ENCODE peak calls at places on chromosomes 2 and 18, in four cellular contexts. C, M, X and Y are unnamed samples.

GRCh38 chr2:232891621-232892071 is 21.6 kb downstream of the SNORC start:
- DNase-seq in C (no peak), M (no peak), X (no peak), Y (no peak)

GRCh38 chr2:131154071-131154531 is 49.0 kb downstream of the PLEKHB2 start:
- DNase-seq in C (peak), M (peak), X (peak), Y (peak)

GRCh38 chr2:64595397-64596160 is 58.1 kb downstream of the SERTAD2 start:
- DNase-seq in C (no peak), M (peak), X (no peak), Y (no peak)

GRCh38 chr2:11746807-11747459 is 501 bp downstream of the LPIN1 start:
- DNase-seq in C (peak), M (peak), X (no peak), Y (no peak)

GRCh38 chr2:191878576-191879298 is 31.8 kb upstream of the CAVIN2 start:
- DNase-seq in C (no peak), M (no peak), X (no peak), Y (no peak)

GRCh38 chr2:207505728-207506127 is 24.0 kb upstream of the CREB1 start:
- DNase-seq in C (no peak), M (no peak), X (no peak), Y (no peak)

GRCh38 chr18:76488190-76488589 is 6.9 kb downstream of the ZNF516 start:
- DNase-seq in C (no peak), M (no peak), X (no peak), Y (no peak)

GRCh38 chr2:9538000-9538507 is 17.6 kb downstream of the ADAM17 start:
- DNase-seq in C (no peak), M (no peak), X (no peak), Y (no peak)

GRCh38 chr2:191617589-191617988 is 60.3 kb upstream of the NABP1 start:
- DNase-seq in C (no peak), M (no peak), X (peak), Y (no peak)

GRCh38 chr2:26946841-26947784 is 23.3 kb upstream of the MAPRE3 start:
- DNase-seq in C (no peak), M (peak), X (no peak), Y (peak)

GRCh38 chr18:55997156-55997561 is 409.2 kb upstream of the TCF4 start:
- DNase-seq in C (no peak), M (no peak), X (no peak), Y (no peak)

GRCh38 chr2:26298638-26299393 is 47.1 kb upstream of the SELENOI start:
- DNase-seq in C (no peak), M (peak), X (peak), Y (no peak)

DNA sequence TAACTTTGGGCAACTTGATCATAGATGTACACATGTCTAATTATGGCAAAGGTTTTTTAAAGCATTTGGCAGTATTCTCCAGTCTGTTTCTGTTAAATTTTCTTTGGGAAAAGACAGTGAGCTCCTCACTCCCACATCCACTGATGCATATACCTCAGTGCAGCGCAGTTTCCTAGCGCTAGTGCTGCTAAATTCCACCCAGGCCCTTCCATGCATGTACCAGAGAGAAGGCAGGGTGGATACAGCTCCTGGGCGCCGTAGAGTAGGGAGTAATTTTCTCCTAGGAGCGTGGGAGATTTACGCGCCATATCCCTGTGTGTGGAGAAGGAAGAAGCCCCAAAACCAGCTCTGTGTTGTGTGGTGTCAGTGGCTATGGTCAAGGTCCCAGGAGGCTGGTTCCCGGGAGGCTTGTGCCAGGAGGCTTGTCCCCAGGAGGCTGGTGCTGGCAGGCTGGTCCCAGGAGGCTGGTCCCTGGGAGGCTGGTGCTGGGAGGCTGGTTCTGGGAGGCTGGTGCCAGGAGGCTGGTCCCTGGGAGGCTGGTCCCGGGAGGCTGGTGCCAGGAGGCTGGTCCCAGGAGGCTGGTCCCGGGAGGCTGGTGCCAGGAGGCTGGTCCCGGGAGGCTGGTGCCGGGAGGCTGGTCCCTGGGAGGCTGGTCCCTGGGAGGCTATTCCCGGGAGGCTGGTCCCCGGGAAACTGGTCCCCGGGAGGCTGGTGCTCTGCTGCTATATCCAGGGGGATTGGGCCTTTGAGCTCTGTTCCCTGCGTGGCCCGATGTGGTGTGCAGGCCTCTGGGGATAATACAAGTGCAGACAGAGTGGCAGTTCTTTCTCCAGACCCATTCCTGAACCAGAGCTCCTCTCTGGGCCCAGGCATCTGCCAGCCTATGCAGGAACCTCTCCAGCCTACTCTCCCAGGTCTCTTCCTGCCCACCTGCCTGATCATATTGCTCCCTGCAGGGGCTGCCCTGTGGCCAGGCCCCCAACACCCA is 161.2 kb downstream of the SEPTIN10 start:
- DNase-seq in C (no peak), M (no peak), X (no peak), Y (no peak)
- TF ChIP-seq NR2C2 in C (no peak), M (no peak), X (no peak), Y (no peak)

GRCh38 chr2:142306126-142306525 is 175.3 kb upstream of the LRP1B start:
- DNase-seq in C (no peak), M (no peak), X (no peak), Y (no peak)
- TF ChIP-seq NR2C2 in C (no peak), M (no peak), X (no peak), Y (no peak)

GRCh38 chr2:863732-864450 is 86.8 kb upstream of the SNTG2 start:
- DNase-seq in C (no peak), M (no peak), X (no peak), Y (no peak)

GRCh38 chr2:862723-863466 is 87.8 kb upstream of the SNTG2 start:
- DNase-seq in C (no peak), M (no peak), X (no peak), Y (no peak)

GRCh38 chr2:862356-862687 is 88.3 kb upstream of the SNTG2 start:
- DNase-seq in C (no peak), M (no peak), X (no peak), Y (no peak)

GRCh38 chr2:866009-866680 is 84.5 kb upstream of the SNTG2 start:
- DNase-seq in C (peak), M (no peak), X (no peak), Y (no peak)

GRCh38 chr2:864501-865106 is 86.0 kb upstream of the SNTG2 start:
- DNase-seq in C (no peak), M (no peak), X (no peak), Y (no peak)
- TF ChIP-seq NR2C2 in C (no peak), M (no peak), X (no peak), Y (no peak)

GRCh38 chr2:23482607-23483006 is 97.6 kb downstream of the KLHL29 start:
- DNase-seq in C (no peak), M (no peak), X (no peak), Y (no peak)

GRCh38 chr2:23478087-23478932 is 93.3 kb downstream of the KLHL29 start:
- DNase-seq in C (peak), M (no peak), X (no peak), Y (no peak)

GRCh38 chr2:23478933-23479683 is 94.1 kb downstream of the KLHL29 start:
- DNase-seq in C (no peak), M (no peak), X (no peak), Y (no peak)

GRCh38 chr2:23482188-23482587 is 97.2 kb downstream of the KLHL29 start:
- DNase-seq in C (no peak), M (no peak), X (no peak), Y (no peak)

DNA sequence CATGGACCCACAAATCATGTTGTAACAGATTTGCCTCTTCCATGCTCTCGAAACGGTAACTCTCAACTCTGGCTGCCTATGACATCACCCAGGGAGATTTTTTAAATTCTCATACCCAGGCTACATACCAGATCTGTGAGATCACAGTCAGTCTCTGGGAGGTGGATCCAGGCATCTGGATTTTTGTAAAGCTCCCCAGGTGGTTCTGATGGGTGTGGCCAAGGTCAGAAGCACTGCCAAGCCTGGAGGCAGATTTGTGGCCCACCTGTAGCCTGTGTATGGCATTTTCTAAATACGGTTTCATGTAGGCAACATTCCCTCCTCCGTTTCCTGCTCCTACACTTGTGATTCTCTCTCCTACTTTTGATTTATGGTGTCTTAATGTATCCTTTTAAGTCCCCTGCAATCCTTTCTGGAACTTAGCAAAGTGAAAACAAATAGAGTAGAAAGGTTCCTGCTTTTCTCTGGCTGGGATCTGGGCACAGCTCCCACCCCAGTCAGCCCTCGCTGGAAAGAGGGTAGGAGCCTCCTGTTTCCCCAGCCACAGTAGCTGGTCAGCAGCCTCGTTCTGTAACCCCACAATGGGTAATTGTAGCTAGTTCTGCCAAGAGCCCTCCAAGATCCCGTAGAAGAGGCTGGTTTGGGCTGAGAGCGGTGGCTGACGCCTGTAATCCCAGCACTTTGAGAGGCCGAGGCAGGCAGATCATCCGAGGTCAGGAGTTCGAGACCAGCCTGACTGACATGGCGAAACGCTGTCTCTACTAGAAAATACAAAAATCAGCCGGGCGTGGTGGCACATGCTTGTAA is 96.2 kb downstream of the KLHL29 start:
- DNase-seq in C (peak), M (peak), X (no peak), Y (no peak)
- TF ChIP-seq NR2C2 in C (no peak), M (no peak), X (no peak), Y (no peak)

GRCh38 chr18:23422751-23423418 is 30.2 kb upstream of the RIOK3 start:
- DNase-seq in C (no peak), M (peak), X (peak), Y (peak)
- TF ChIP-seq NR2C2 in C (no peak), M (no peak), X (no peak), Y (no peak)

DNA sequence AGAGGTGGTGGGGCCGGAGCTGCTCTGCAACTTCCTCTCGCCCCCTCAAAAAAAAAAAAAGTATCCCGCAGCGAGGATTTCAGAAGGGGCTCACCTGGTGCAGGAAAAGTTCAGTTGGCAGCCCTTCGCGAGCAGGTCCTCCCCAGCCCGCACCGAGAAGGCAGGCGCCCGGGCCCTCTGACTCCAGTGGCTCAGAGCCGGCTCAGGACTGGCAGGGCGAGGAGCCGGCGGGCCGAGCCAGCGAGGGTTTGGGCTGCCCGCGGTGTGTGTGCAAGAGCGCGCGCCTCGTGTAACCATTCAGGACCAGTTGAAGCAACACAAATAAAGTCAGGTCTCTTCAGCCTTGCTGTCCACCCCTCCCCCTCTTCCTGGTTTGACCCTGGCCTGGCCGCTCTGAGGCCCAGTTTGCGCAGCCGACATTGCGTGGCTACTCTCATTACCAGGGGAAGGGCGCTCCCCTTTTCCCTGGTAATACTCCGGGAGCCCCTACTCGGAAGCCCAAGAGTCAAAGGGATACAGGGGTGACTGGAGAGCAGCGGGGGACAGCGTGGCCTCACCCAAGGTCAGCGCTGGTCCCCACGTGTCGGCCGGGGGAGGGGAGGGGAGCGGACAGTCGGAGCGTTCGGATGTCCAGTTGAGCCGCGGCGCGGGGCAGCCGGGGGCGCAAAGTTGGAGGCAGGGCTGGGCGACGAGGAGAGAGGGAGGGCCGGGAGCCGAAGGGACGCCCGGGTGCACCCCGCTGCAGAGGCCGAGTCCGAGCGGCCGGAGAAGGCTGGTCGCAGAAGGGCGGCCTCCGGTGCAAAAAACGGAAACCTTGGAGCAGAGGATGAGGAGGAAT is 12.3 kb downstream of the EN1 start:
- DNase-seq in C (no peak), M (no peak), X (no peak), Y (no peak)
- TF ChIP-seq NR2C2 in C (no peak), M (no peak), X (no peak), Y (no peak)